ENCODE peak calls at places on chromosomes 2 and 18, in eight cellular contexts. E, W, A, D, X, G, B and U are unnamed samples.

GRCh38 chr2:118013221-118013723 is 598 bp downstream of the CCDC93 start:
- DNase-seq in E (peak), W (no peak), A (peak), D (no peak), X (peak), G (peak), B (peak), U (peak)

GRCh38 chr2:112880081-112880531 is 30.9 kb upstream of the IL37 start:
- DNase-seq in E (no peak), W (no peak), A (no peak), D (no peak), X (no peak), G (no peak), B (no peak), U (no peak)

GRCh38 chr2:141015339-141016047 is 1115.3 kb downstream of the LRP1B start:
- DNase-seq in E (no peak), W (no peak), A (peak), D (no peak), X (peak), G (no peak), B (no peak), U (no peak)

GRCh38 chr2:236536727-236537398 is 32.8 kb upstream of the ACKR3 start:
- DNase-seq in E (no peak), W (no peak), A (no peak), D (no peak), X (no peak), G (no peak), B (peak), U (no peak)

GRCh38 chr2:20444113-20444992 is 2.5 kb upstream of the RHOB start:
- DNase-seq in E (no peak), W (peak), A (peak), D (no peak), X (peak), G (peak), B (peak), U (peak)

GRCh38 chr18:31555971-31556747 is 35.5 kb upstream of the TTR start:
- DNase-seq in E (no peak), W (peak), A (peak), D (no peak), X (no peak), G (peak), B (peak), U (peak)

GRCh38 chr2:15959331-15960153 is 19.2 kb downstream of the MYCN start:
- DNase-seq in E (no peak), W (no peak), A (no peak), D (no peak), X (no peak), G (no peak), B (no peak), U (no peak)

GRCh38 chr2:30095402-30095801 is 51.4 kb upstream of the YPEL5 start:
- DNase-seq in E (no peak), W (no peak), A (no peak), D (no peak), X (no peak), G (no peak), B (no peak), U (no peak)

GRCh38 chr2:239825705-239825979 is 199.5 kb downstream of the NDUFA10 start:
- DNase-seq in E (no peak), W (no peak), A (no peak), D (no peak), X (no peak), G (no peak), B (no peak), U (no peak)

GRCh38 chr18:40412410-40412809 is 1542.6 kb upstream of the PIK3C3 start:
- DNase-seq in E (no peak), W (no peak), A (no peak), D (no peak), X (no peak), G (no peak), B (no peak), U (no peak)

GRCh38 chr2:64142817-64143153 is 1.4 kb downstream of the PELI1 start:
- DNase-seq in E (no peak), W (no peak), A (no peak), D (no peak), X (no peak), G (no peak), B (no peak), U (no peak)

DNA sequence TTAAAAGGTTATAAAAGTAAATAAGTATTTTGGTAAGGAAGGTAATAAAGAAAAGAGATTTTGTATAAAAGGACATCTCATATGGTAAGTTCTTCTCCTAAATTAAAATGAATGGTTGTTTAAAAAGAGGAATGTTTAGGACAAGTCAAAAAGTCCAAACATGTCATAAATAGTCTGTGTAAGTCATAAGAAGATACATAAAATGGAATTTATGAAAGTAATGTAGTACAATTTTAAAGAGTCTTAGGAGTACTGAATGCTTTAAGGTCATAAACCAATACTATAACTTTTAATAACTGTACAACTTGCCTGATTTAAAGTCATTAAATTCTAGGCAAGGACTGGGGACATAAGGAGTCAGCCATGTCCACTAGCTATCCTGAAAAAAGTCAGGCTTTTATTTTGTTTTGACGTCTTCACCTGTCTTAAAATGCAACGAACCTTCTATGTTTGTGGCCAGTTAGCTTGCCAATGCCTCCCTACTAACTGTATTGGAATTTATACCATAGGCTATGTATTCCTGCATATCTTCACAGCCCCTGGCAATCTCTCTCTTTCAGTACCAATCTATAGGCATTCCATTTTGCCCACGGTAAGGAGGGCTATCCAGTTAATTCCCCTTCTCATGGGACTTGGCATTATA is 312.3 kb upstream of the LRRTM4 start:
- DNase-seq in E (no peak), W (no peak), A (no peak), D (no peak), X (no peak), G (no peak), B (no peak), U (no peak)
- TF ChIP-seq POLR2A in E (no peak), W (no peak), A (no peak), D (no peak), X (no peak), G (no peak), B (no peak), U (no peak)

DNA sequence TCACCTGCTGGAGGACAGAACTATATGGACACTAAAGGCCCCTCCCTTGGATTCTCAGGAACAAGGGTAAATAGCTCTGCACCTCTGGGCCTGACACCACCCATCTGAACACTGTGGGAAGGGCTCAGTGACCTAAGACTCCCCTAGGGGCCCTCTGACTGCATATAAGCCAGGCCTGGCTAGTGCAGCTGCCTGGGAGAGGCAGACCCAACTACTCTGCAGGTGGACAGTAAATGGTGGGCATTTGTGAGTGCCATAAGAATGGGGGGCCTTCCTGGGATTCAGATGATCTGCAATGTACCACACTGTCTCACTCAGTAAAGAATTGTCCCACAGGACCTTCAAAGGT is 11.2 kb upstream of the WIPF1 start:
- DNase-seq in E (no peak), W (no peak), A (no peak), D (peak), X (no peak), G (no peak), B (no peak), U (no peak)
- TF ChIP-seq POLR2A in E (no peak), W (no peak), A (no peak), D (no peak), X (no peak), G (no peak), B (no peak), U (no peak)

GRCh38 chr2:177618270-177619253 is 226.0 kb downstream of the AGPS start:
- DNase-seq in E (peak), W (peak), A (peak), D (peak), X (peak), G (peak), B (peak), U (peak)
- TF ChIP-seq POLR2A in E (no peak), W (peak), A (no peak), D (no peak), X (peak), G (peak), B (peak), U (peak)

GRCh38 chr2:26696352-26696816 is 3.9 kb downstream of the KCNK3 start:
- DNase-seq in E (no peak), W (no peak), A (no peak), D (no peak), X (no peak), G (peak), B (no peak), U (peak)
- TF ChIP-seq POLR2A in E (no peak), W (no peak), A (no peak), D (no peak), X (no peak), G (no peak), B (no peak), U (peak)

DNA sequence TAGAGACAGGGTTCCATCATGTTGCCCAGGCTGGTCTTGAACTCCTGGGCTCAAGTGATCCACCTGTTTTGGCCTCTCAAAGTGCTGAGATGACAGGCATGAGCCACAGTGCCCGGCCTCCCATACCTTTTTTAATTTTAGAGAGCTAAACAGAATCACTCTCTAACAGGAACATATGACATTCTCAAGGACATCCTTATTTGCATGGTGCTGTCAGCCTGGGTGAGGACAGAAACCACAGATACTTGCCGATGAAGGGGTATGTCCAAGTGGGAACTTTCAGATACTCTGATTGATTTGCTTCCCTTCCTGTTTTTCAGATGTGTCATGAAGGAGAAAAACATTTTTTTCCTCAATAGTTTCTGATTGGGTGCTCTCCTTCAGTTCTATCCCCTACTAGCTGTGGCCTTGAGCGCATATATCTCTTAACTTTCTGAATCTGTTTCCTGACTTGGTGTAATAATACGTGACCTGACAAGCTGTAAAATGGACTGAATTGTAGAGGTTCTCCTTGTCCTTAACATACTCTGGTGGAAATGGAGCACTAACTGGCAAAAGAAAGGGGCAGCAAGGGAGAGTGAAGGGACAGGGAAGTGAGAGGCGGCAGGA is 49.6 kb downstream of the MYO3B start:
- DNase-seq in E (no peak), W (no peak), A (no peak), D (no peak), X (no peak), G (no peak), B (no peak), U (no peak)
- TF ChIP-seq POLR2A in E (no peak), W (no peak), A (no peak), D (no peak), X (no peak), G (no peak), B (no peak), U (no peak)

GRCh38 chr2:161308178-161308955 is at the start of gene PSMD14:
- DNase-seq in E (peak), W (peak), A (peak), D (peak), X (peak), G (peak), B (peak), U (peak)
- TF ChIP-seq POLR2A in E (peak), W (peak), A (no peak), D (no peak), X (peak), G (peak), B (peak), U (peak)